ENCODE peak calls at places on chromosomes 3 and 15, in six cellular contexts. Y, V, E, N, Q and B are unnamed samples.

GRCh38 chr3:55147856-55148720 is 220.2 kb upstream of the LRTM1 start:
- DNase-seq in V (no peak), N (no peak), E (no peak), Y (no peak), Q (no peak), B (no peak)

GRCh38 chr15:71329041-71329440 is 213.8 kb downstream of the THSD4 start:
- DNase-seq in Q (no peak), Y (no peak), V (no peak), N (no peak), E (no peak), B (no peak)

GRCh38 chr3:39208463-39209055 is 16.2 kb upstream of the XIRP1 start:
- DNase-seq in E (peak; percentile 28), N (peak; percentile 26), V (peak; percentile 72), Q (no peak), Y (peak; percentile 60), B (peak; percentile 74)

GRCh38 chr3:9976736-9977709 is 9.6 kb downstream of the EMC3 start:
- DNase-seq in Y (no peak), Q (peak; percentile 27), N (no peak), E (no peak), V (no peak), B (no peak)

GRCh38 chr3:171234298-171235020 is 207.9 kb upstream of the SLC2A2 start:
- DNase-seq in Q (no peak), V (no peak), E (no peak), Y (peak; percentile 31), N (no peak), B (no peak)

GRCh38 chr3:86869536-86869935 is 121.4 kb downstream of the VGLL3 start:
- DNase-seq in Y (no peak), Q (no peak), E (no peak), N (no peak), V (no peak), B (no peak)

GRCh38 chr3:182438398-182438797 is 354.9 kb upstream of the ATP11B start:
- DNase-seq in E (no peak), Y (no peak), V (no peak), Q (peak; percentile 100), N (no peak), B (no peak)

GRCh38 chr3:43260412-43260811 is 25.9 kb upstream of the SNRK start:
- DNase-seq in V (no peak), Y (no peak), E (no peak), Q (no peak), N (no peak), B (no peak)

GRCh38 chr15:58498821-58499580 is 67.2 kb downstream of the LIPC start:
- DNase-seq in E (no peak), V (no peak), N (no peak), Q (no peak), Y (no peak), B (no peak)

GRCh38 chr3:144105542-144105941 is 133.9 kb downstream of the DIPK2A start:
- DNase-seq in E (no peak), Y (no peak), Q (no peak), V (no peak), N (no peak), B (no peak)

GRCh38 chr3:14959358-14959943 is 12.1 kb downstream of the NR2C2 start:
- DNase-seq in N (no peak), V (no peak), Y (no peak), Q (no peak), E (no peak), B (no peak)

GRCh38 chr3:66179813-66180212 is 41.0 kb upstream of the SLC25A26 start:
- DNase-seq in V (no peak), Y (no peak), N (no peak), Q (no peak), E (no peak), B (no peak)

GRCh38 chr3:192901435-192901834 is 16.2 kb downstream of the MB21D2 start:
- DNase-seq in Q (no peak), Y (no peak), N (no peak), E (no peak), V (no peak), B (no peak)

GRCh38 chr3:191070201-191070600 is 128.8 kb upstream of the OSTN start:
- DNase-seq in V (no peak), N (no peak), E (no peak), Y (no peak), Q (no peak), B (no peak)

GRCh38 chr3:143786229-143787199 is 61.8 kb downstream of the SLC9A9 start:
- DNase-seq in E (no peak), V (no peak), N (no peak), Y (no peak), Q (no peak), B (no peak)

GRCh38 chr3:124834723-124835718 is 52.1 kb downstream of the ITGB5 start:
- DNase-seq in Y (peak; percentile 23), E (no peak), V (peak; percentile 96), Q (peak; percentile 47), N (peak; percentile 16), B (peak; percentile 25)

GRCh38 chr3:134441321-134441720 is 44.5 kb downstream of the ANAPC13 start:
- DNase-seq in E (no peak), Q (no peak), Y (no peak), N (no peak), V (no peak), B (no peak)

GRCh38 chr3:195175476-195176337 is 95.3 kb downstream of the XXYLT1 start:
- DNase-seq in E (no peak), V (no peak), Y (no peak), N (no peak), Q (no peak), B (no peak)

GRCh38 chr3:152817400-152817799 is 17.5 kb upstream of the P2RY1 start:
- DNase-seq in N (no peak), E (no peak), Q (no peak), V (no peak), Y (no peak), B (no peak)

GRCh38 chr3:12178091-12178820 is 19.5 kb upstream of the TIMP4 start:
- DNase-seq in Y (no peak), Q (no peak), E (no peak), N (no peak), V (no peak), B (no peak)

GRCh38 chr15:25498835-25499234 is 60.0 kb upstream of the UBE3A start:
- DNase-seq in E (no peak), N (no peak), V (no peak), Q (no peak), Y (no peak), B (no peak)

GRCh38 chr3:193650585-193650984 is 57.6 kb downstream of the OPA1 start:
- DNase-seq in E (no peak), Y (no peak), V (no peak), Q (no peak), N (no peak), B (no peak)